ENCODE peak calls at places on chromosomes 5 and 9, in nine cellular contexts. One of them, this sample, is unnamed. For H3K4me1, the result is how much of the 10 kb centered on the place peaks cover.

GRCh38 chr9:14722391-14723035 is at the start of gene CER1:
- DNase-seq in esophagus muscularis mucosa: no peak
- DNase-seq in adrenal gland: no peak
- DNase-seq in gastrocnemius medialis: no peak
- DNase-seq in stomach: no peak
- DNase-seq in ovary: no peak
- DNase-seq in endothelial cell of umbilical vein: no peak
- DNase-seq in uterus: no peak
- DNase-seq in prostate gland: no peak
- DNase-seq in this sample: no peak

GRCh38 chr9:124339603-124340146 is 75.6 kb downstream of the PSMB7 start:
- DNase-seq in endothelial cell of umbilical vein: no peak
- DNase-seq in uterus: no peak
- DNase-seq in stomach: no peak
- DNase-seq in gastrocnemius medialis: no peak
- DNase-seq in esophagus muscularis mucosa: no peak
- DNase-seq in prostate gland: no peak
- DNase-seq in adrenal gland: no peak
- DNase-seq in ovary: no peak
- DNase-seq in this sample: no peak

GRCh38 chr9:92669527-92669889 is 423 bp downstream of the IPPK start:
- DNase-seq in esophagus muscularis mucosa: no peak
- DNase-seq in uterus: no peak
- DNase-seq in gastrocnemius medialis: no peak
- DNase-seq in adrenal gland: peak
- DNase-seq in endothelial cell of umbilical vein: peak
- DNase-seq in ovary: no peak
- DNase-seq in stomach: peak
- DNase-seq in prostate gland: no peak
- DNase-seq in this sample: no peak

GRCh38 chr5:138654281-138654867 is 79.2 kb upstream of the HSPA9 start:
- DNase-seq in prostate gland: no peak
- DNase-seq in esophagus muscularis mucosa: no peak
- DNase-seq in ovary: no peak
- DNase-seq in gastrocnemius medialis: no peak
- DNase-seq in endothelial cell of umbilical vein: peak
- DNase-seq in stomach: no peak
- DNase-seq in adrenal gland: no peak
- DNase-seq in uterus: no peak
- DNase-seq in this sample: no peak

GRCh38 chr9:90022474-90022873 is 417.7 kb downstream of the GADD45G start:
- DNase-seq in endothelial cell of umbilical vein: no peak
- DNase-seq in adrenal gland: no peak
- DNase-seq in uterus: no peak
- DNase-seq in stomach: no peak
- DNase-seq in prostate gland: no peak
- DNase-seq in esophagus muscularis mucosa: no peak
- DNase-seq in gastrocnemius medialis: no peak
- DNase-seq in ovary: no peak
- DNase-seq in this sample: no peak

GRCh38 chr9:130499804-130500263 is 55.1 kb downstream of the ASS1 start:
- DNase-seq in endothelial cell of umbilical vein: no peak
- DNase-seq in adrenal gland: peak
- DNase-seq in gastrocnemius medialis: no peak
- DNase-seq in uterus: no peak
- DNase-seq in ovary: no peak
- DNase-seq in prostate gland: peak
- DNase-seq in stomach: peak
- DNase-seq in esophagus muscularis mucosa: no peak
- DNase-seq in this sample: no peak

GRCh38 chr9:114364123-114364522 is 23.7 kb downstream of the AKNA start:
- DNase-seq in ovary: no peak
- DNase-seq in stomach: no peak
- DNase-seq in adrenal gland: no peak
- DNase-seq in endothelial cell of umbilical vein: no peak
- DNase-seq in esophagus muscularis mucosa: no peak
- DNase-seq in gastrocnemius medialis: no peak
- DNase-seq in prostate gland: no peak
- DNase-seq in uterus: no peak
- DNase-seq in this sample: no peak

GRCh38 chr5:134059758-134060495 is 54.6 kb upstream of the TCF7 start:
- DNase-seq in stomach: no peak
- DNase-seq in esophagus muscularis mucosa: no peak
- DNase-seq in ovary: no peak
- DNase-seq in prostate gland: no peak
- DNase-seq in uterus: no peak
- DNase-seq in adrenal gland: no peak
- DNase-seq in endothelial cell of umbilical vein: no peak
- DNase-seq in gastrocnemius medialis: no peak
- DNase-seq in this sample: no peak

GRCh38 chr5:153907170-153907775 is 131.4 kb downstream of the FAM114A2 start:
- DNase-seq in gastrocnemius medialis: no peak
- DNase-seq in esophagus muscularis mucosa: no peak
- DNase-seq in stomach: no peak
- DNase-seq in uterus: no peak
- DNase-seq in endothelial cell of umbilical vein: no peak
- DNase-seq in ovary: no peak
- DNase-seq in prostate gland: no peak
- DNase-seq in adrenal gland: no peak
- DNase-seq in this sample: no peak

GRCh38 chr9:3528466-3528865 is 2.7 kb upstream of the RFX3 start:
- DNase-seq in adrenal gland: no peak
- DNase-seq in prostate gland: no peak
- DNase-seq in uterus: no peak
- DNase-seq in endothelial cell of umbilical vein: no peak
- DNase-seq in gastrocnemius medialis: no peak
- DNase-seq in ovary: no peak
- DNase-seq in stomach: no peak
- DNase-seq in esophagus muscularis mucosa: no peak
- DNase-seq in this sample: no peak

GRCh38 chr5:94893404-94894145 is 275.1 kb downstream of the SLF1 start:
- DNase-seq in adrenal gland: no peak
- DNase-seq in ovary: no peak
- DNase-seq in gastrocnemius medialis: no peak
- DNase-seq in endothelial cell of umbilical vein: no peak
- DNase-seq in uterus: no peak
- DNase-seq in stomach: no peak
- DNase-seq in esophagus muscularis mucosa: no peak
- DNase-seq in prostate gland: no peak
- DNase-seq in this sample: no peak

GRCh38 chr9:34557421-34558321 is 31.9 kb downstream of the CNTFR start:
- DNase-seq in uterus: no peak
- DNase-seq in ovary: no peak
- DNase-seq in adrenal gland: no peak
- DNase-seq in stomach: no peak
- DNase-seq in endothelial cell of umbilical vein: no peak
- DNase-seq in esophagus muscularis mucosa: no peak
- DNase-seq in gastrocnemius medialis: no peak
- DNase-seq in prostate gland: no peak
- DNase-seq in this sample: no peak

GRCh38 chr9:128159073-128159783 is 837 bp upstream of the BBLN start:
- DNase-seq in adrenal gland: no peak
- DNase-seq in gastrocnemius medialis: no peak
- DNase-seq in prostate gland: no peak
- DNase-seq in esophagus muscularis mucosa: no peak
- DNase-seq in ovary: peak
- DNase-seq in uterus: peak
- DNase-seq in endothelial cell of umbilical vein: no peak
- DNase-seq in stomach: no peak
- DNase-seq in this sample: peak

GRCh38 chr9:91047993-91048607 is 246.5 kb downstream of the SYK start:
- DNase-seq in uterus: peak
- DNase-seq in stomach: no peak
- DNase-seq in gastrocnemius medialis: no peak
- DNase-seq in ovary: no peak
- DNase-seq in adrenal gland: no peak
- DNase-seq in prostate gland: no peak
- DNase-seq in esophagus muscularis mucosa: peak
- DNase-seq in endothelial cell of umbilical vein: peak
- DNase-seq in this sample: no peak

GRCh38 chr5:83255268-83255667 is 177.9 kb downstream of the XRCC4 start:
- DNase-seq in gastrocnemius medialis: no peak
- DNase-seq in adrenal gland: no peak
- DNase-seq in uterus: no peak
- DNase-seq in prostate gland: no peak
- DNase-seq in endothelial cell of umbilical vein: no peak
- DNase-seq in stomach: no peak
- DNase-seq in esophagus muscularis mucosa: no peak
- DNase-seq in ovary: no peak
- DNase-seq in this sample: no peak

GRCh38 chr5:15008476-15008875 is 136.9 kb upstream of the ANKH start:
- DNase-seq in adrenal gland: peak
- DNase-seq in ovary: peak
- DNase-seq in gastrocnemius medialis: peak
- DNase-seq in endothelial cell of umbilical vein: peak
- DNase-seq in uterus: peak
- DNase-seq in esophagus muscularis mucosa: peak
- DNase-seq in stomach: peak
- DNase-seq in prostate gland: peak
- DNase-seq in this sample: peak

GRCh38 chr9:100411472-100412270 is 15.3 kb upstream of the MSANTD3 start:
- DNase-seq in esophagus muscularis mucosa: peak
- DNase-seq in uterus: peak
- DNase-seq in ovary: peak
- DNase-seq in prostate gland: peak
- DNase-seq in adrenal gland: peak
- DNase-seq in stomach: peak
- DNase-seq in gastrocnemius medialis: peak
- DNase-seq in endothelial cell of umbilical vein: peak
- DNase-seq in this sample: peak
- TF ChIP-seq POLR2A in esophagus muscularis mucosa: no peak
- TF ChIP-seq POLR2A in uterus: no peak
- TF ChIP-seq POLR2A in ovary: no peak
- TF ChIP-seq POLR2A in prostate gland: peak
- TF ChIP-seq POLR2A in adrenal gland: no peak
- TF ChIP-seq POLR2A in stomach: no peak
- TF ChIP-seq POLR2A in gastrocnemius medialis: no peak
- TF ChIP-seq POLR2A in endothelial cell of umbilical vein: peak
- TF ChIP-seq POLR2A in this sample: no peak

GRCh38 chr5:6484899-6485298 is 36.2 kb downstream of the UBE2QL1 start:
- DNase-seq in adrenal gland: no peak
- DNase-seq in esophagus muscularis mucosa: no peak
- DNase-seq in uterus: no peak
- DNase-seq in endothelial cell of umbilical vein: no peak
- DNase-seq in stomach: peak
- DNase-seq in ovary: no peak
- DNase-seq in gastrocnemius medialis: no peak
- DNase-seq in prostate gland: no peak
- DNase-seq in this sample: no peak

GRCh38 chr5:6486074-6486473 is 37.4 kb downstream of the UBE2QL1 start:
- DNase-seq in esophagus muscularis mucosa: no peak
- DNase-seq in uterus: no peak
- DNase-seq in gastrocnemius medialis: no peak
- DNase-seq in endothelial cell of umbilical vein: no peak
- DNase-seq in stomach: no peak
- DNase-seq in ovary: no peak
- DNase-seq in adrenal gland: no peak
- DNase-seq in prostate gland: no peak
- DNase-seq in this sample: no peak

GRCh38 chr5:6483880-6484382 is 35.3 kb downstream of the UBE2QL1 start:
- DNase-seq in gastrocnemius medialis: no peak
- DNase-seq in adrenal gland: no peak
- DNase-seq in uterus: no peak
- DNase-seq in esophagus muscularis mucosa: no peak
- DNase-seq in prostate gland: no peak
- DNase-seq in stomach: peak
- DNase-seq in ovary: no peak
- DNase-seq in endothelial cell of umbilical vein: no peak
- DNase-seq in this sample: no peak

GRCh38 chr5:6484446-6484845 is 35.8 kb downstream of the UBE2QL1 start:
- DNase-seq in stomach: peak
- DNase-seq in uterus: no peak
- DNase-seq in esophagus muscularis mucosa: no peak
- DNase-seq in prostate gland: no peak
- DNase-seq in ovary: no peak
- DNase-seq in endothelial cell of umbilical vein: no peak
- DNase-seq in adrenal gland: no peak
- DNase-seq in gastrocnemius medialis: no peak
- DNase-seq in this sample: no peak

GRCh38 chr5:6485441-6485840 is 36.8 kb downstream of the UBE2QL1 start:
- DNase-seq in prostate gland: no peak
- DNase-seq in gastrocnemius medialis: no peak
- DNase-seq in uterus: no peak
- DNase-seq in ovary: no peak
- DNase-seq in stomach: no peak
- DNase-seq in endothelial cell of umbilical vein: no peak
- DNase-seq in adrenal gland: no peak
- DNase-seq in esophagus muscularis mucosa: no peak
- DNase-seq in this sample: no peak
- H3K4me1 ChIP-seq in prostate gland: under half
- H3K4me1 ChIP-seq in gastrocnemius medialis: under half
- H3K4me1 ChIP-seq in uterus: under half
- H3K4me1 ChIP-seq in ovary: under half
- H3K4me1 ChIP-seq in stomach: under half
- H3K4me1 ChIP-seq in endothelial cell of umbilical vein: under half
- H3K4me1 ChIP-seq in adrenal gland: under half
- H3K4me1 ChIP-seq in esophagus muscularis mucosa: under half
- H3K4me1 ChIP-seq in this sample: under half

GRCh38 chr9:77497322-77498198 is 150.6 kb downstream of the GNA14 start:
- DNase-seq in stomach: no peak
- DNase-seq in uterus: no peak
- DNase-seq in prostate gland: no peak
- DNase-seq in adrenal gland: no peak
- DNase-seq in ovary: no peak
- DNase-seq in esophagus muscularis mucosa: no peak
- DNase-seq in gastrocnemius medialis: no peak
- DNase-seq in endothelial cell of umbilical vein: no peak
- DNase-seq in this sample: no peak
- H3K4me3 ChIP-seq in stomach: no peak
- H3K4me3 ChIP-seq in uterus: no peak
- H3K4me3 ChIP-seq in prostate gland: no peak
- H3K4me3 ChIP-seq in adrenal gland: no peak
- H3K4me3 ChIP-seq in ovary: no peak
- H3K4me3 ChIP-seq in esophagus muscularis mucosa: no peak
- H3K4me3 ChIP-seq in gastrocnemius medialis: no peak
- H3K4me3 ChIP-seq in endothelial cell of umbilical vein: no peak
- H3K4me3 ChIP-seq in this sample: no peak

DNA sequence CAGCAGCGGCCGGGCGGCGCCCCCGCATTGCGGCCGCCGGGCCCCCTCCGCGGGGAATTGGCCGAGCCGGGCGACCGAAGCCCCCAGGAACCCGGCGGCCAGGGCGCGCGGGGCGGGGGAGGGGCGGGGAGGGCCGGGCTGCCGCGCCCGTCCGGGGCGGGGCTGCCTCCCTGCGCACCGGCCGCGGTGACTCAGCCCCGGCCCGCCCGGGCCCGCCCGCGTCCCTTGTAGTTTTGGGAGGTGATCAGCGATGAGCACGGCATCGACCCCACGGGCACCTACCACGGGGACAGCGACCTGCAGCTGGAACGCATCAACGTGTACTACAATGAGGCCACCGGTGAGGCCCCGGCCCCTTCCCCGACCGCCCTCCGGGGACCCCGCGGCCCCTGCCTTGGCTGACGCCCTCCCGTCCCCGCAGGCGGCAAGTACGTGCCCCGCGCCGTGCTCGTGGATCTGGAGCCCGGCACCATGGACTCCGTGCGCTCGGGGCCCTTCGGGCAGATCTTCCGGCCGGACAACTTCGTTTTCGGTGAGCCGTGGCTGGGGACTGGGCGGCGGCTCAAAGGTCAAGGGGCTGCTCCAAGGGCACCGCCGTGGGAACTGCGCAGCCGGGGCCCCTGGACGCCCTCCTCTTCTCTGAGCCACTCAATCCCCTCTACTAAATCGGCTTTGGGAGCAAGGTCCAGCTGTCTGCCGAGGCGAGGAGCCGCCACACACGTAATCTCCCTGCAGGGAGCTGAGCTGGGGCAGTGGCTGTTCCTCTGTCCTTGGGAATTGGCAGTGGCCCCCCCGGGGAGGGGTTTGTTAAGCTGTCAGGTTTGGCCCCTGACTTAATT is 622 bp downstream of the TUBB4B start:
- DNase-seq in endothelial cell of umbilical vein: peak
- DNase-seq in uterus: peak
- DNase-seq in prostate gland: no peak
- DNase-seq in esophagus muscularis mucosa: no peak
- DNase-seq in ovary: peak
- DNase-seq in adrenal gland: peak
- DNase-seq in gastrocnemius medialis: peak
- DNase-seq in stomach: peak
- DNase-seq in this sample: peak
- TF ChIP-seq POLR2A in endothelial cell of umbilical vein: no peak
- TF ChIP-seq POLR2A in uterus: no peak
- TF ChIP-seq POLR2A in prostate gland: no peak
- TF ChIP-seq POLR2A in esophagus muscularis mucosa: no peak
- TF ChIP-seq POLR2A in ovary: no peak
- TF ChIP-seq POLR2A in adrenal gland: no peak
- TF ChIP-seq POLR2A in gastrocnemius medialis: no peak
- TF ChIP-seq POLR2A in stomach: no peak
- TF ChIP-seq POLR2A in this sample: peak